ENCODE peak calls at places on chromosomes 3 and 15, in eight cellular contexts. One of them, this sample, is unnamed.

GRCh38 chr15:101615986-101616848 is 36.0 kb downstream of the TM2D3 start:
- DNase-seq in midbrain: no peak
- DNase-seq in caudate nucleus: no peak
- DNase-seq in neural progenitor cell: peak; percentile 83
- DNase-seq in mesenteric fat pad: no peak
- DNase-seq in AG08396: peak; percentile 74
- DNase-seq in transverse colon: peak; percentile 35
- DNase-seq in NCI-H1694: peak; percentile 25
- DNase-seq in this sample: no peak

GRCh38 chr3:196009456-196009855 is 72.4 kb downstream of the TFRC start:
- DNase-seq in AG08396: no peak
- DNase-seq in midbrain: no peak
- DNase-seq in NCI-H1694: no peak
- DNase-seq in neural progenitor cell: no peak
- DNase-seq in caudate nucleus: no peak
- DNase-seq in transverse colon: no peak
- DNase-seq in mesenteric fat pad: peak; percentile 53
- DNase-seq in this sample: no peak

GRCh38 chr15:77507911-77508310 is 87.2 kb downstream of the HMG20A start:
- DNase-seq in NCI-H1694: no peak
- DNase-seq in neural progenitor cell: no peak
- DNase-seq in AG08396: peak; percentile 48
- DNase-seq in transverse colon: no peak
- DNase-seq in mesenteric fat pad: no peak
- DNase-seq in midbrain: peak; percentile 86
- DNase-seq in caudate nucleus: no peak
- DNase-seq in this sample: peak; percentile 87

GRCh38 chr15:66287461-66288055 is 5.8 kb upstream of the DIS3L start:
- DNase-seq in midbrain: peak; percentile 35
- DNase-seq in neural progenitor cell: peak; percentile 38
- DNase-seq in transverse colon: no peak
- DNase-seq in mesenteric fat pad: no peak
- DNase-seq in AG08396: peak; percentile 23
- DNase-seq in NCI-H1694: peak; percentile 19
- DNase-seq in caudate nucleus: no peak
- DNase-seq in this sample: peak; percentile 21

GRCh38 chr3:85670626-85671025 is 711.8 kb downstream of the CADM2 start:
- DNase-seq in caudate nucleus: no peak
- DNase-seq in AG08396: no peak
- DNase-seq in NCI-H1694: no peak
- DNase-seq in midbrain: no peak
- DNase-seq in mesenteric fat pad: no peak
- DNase-seq in transverse colon: no peak
- DNase-seq in neural progenitor cell: no peak
- DNase-seq in this sample: no peak

GRCh38 chr3:63029326-63029725 is 154.1 kb upstream of the CADPS start:
- DNase-seq in transverse colon: no peak
- DNase-seq in caudate nucleus: no peak
- DNase-seq in mesenteric fat pad: no peak
- DNase-seq in NCI-H1694: no peak
- DNase-seq in midbrain: no peak
- DNase-seq in neural progenitor cell: no peak
- DNase-seq in AG08396: no peak
- DNase-seq in this sample: no peak

GRCh38 chr3:49701388-49702077 is 12.2 kb downstream of the RNF123 start:
- DNase-seq in caudate nucleus: no peak
- DNase-seq in neural progenitor cell: peak; percentile 75
- DNase-seq in transverse colon: no peak
- DNase-seq in mesenteric fat pad: no peak
- DNase-seq in midbrain: no peak
- DNase-seq in NCI-H1694: no peak
- DNase-seq in AG08396: peak; percentile 49
- DNase-seq in this sample: no peak

GRCh38 chr15:81885135-81885534 is 160.7 kb downstream of the MEX3B start:
- DNase-seq in neural progenitor cell: no peak
- DNase-seq in mesenteric fat pad: no peak
- DNase-seq in NCI-H1694: no peak
- DNase-seq in AG08396: no peak
- DNase-seq in midbrain: no peak
- DNase-seq in caudate nucleus: no peak
- DNase-seq in transverse colon: no peak
- DNase-seq in this sample: no peak

GRCh38 chr15:35697549-35698299 is 151.8 kb upstream of the DPH6 start:
- DNase-seq in caudate nucleus: no peak
- DNase-seq in mesenteric fat pad: no peak
- DNase-seq in AG08396: peak; percentile 41
- DNase-seq in midbrain: no peak
- DNase-seq in transverse colon: peak; percentile 16
- DNase-seq in neural progenitor cell: peak; percentile 24
- DNase-seq in NCI-H1694: no peak
- DNase-seq in this sample: peak; percentile 88

GRCh38 chr15:47443839-47444238 is 273.5 kb upstream of the SEMA6D start:
- DNase-seq in neural progenitor cell: no peak
- DNase-seq in mesenteric fat pad: no peak
- DNase-seq in AG08396: no peak
- DNase-seq in NCI-H1694: no peak
- DNase-seq in midbrain: no peak
- DNase-seq in caudate nucleus: no peak
- DNase-seq in transverse colon: no peak
- DNase-seq in this sample: no peak

GRCh38 chr15:82058026-82058425 is 12.2 kb upstream of the MEX3B start:
- DNase-seq in AG08396: no peak
- DNase-seq in mesenteric fat pad: no peak
- DNase-seq in NCI-H1694: no peak
- DNase-seq in neural progenitor cell: peak; percentile 20
- DNase-seq in transverse colon: no peak
- DNase-seq in midbrain: no peak
- DNase-seq in caudate nucleus: no peak
- DNase-seq in this sample: no peak

GRCh38 chr15:22895465-22896190 is 57.2 kb downstream of the NIPA2 start:
- DNase-seq in mesenteric fat pad: no peak
- DNase-seq in neural progenitor cell: no peak
- DNase-seq in midbrain: no peak
- DNase-seq in caudate nucleus: no peak
- DNase-seq in NCI-H1694: no peak
- DNase-seq in AG08396: peak; percentile 38
- DNase-seq in transverse colon: peak; percentile 71
- DNase-seq in this sample: peak; percentile 30

GRCh38 chr3:50611464-50612233 is at the start of gene CISH:
- DNase-seq in NCI-H1694: peak; percentile 58
- DNase-seq in caudate nucleus: peak; percentile 68
- DNase-seq in midbrain: peak; percentile 87
- DNase-seq in transverse colon: peak; percentile 96
- DNase-seq in neural progenitor cell: peak; percentile 97
- DNase-seq in AG08396: peak; percentile 94
- DNase-seq in mesenteric fat pad: peak; percentile 98
- DNase-seq in this sample: peak; percentile 92

GRCh38 chr15:89912145-89912673 is 543 bp downstream of the ARPIN start:
- DNase-seq in midbrain: no peak
- DNase-seq in transverse colon: peak; percentile 74
- DNase-seq in caudate nucleus: no peak
- DNase-seq in mesenteric fat pad: peak; percentile 90
- DNase-seq in AG08396: peak; percentile 59
- DNase-seq in NCI-H1694: no peak
- DNase-seq in neural progenitor cell: peak; percentile 58
- DNase-seq in this sample: peak; percentile 38

GRCh38 chr15:66212471-66212870 is 41.1 kb downstream of the MEGF11 start:
- DNase-seq in neural progenitor cell: no peak
- DNase-seq in AG08396: no peak
- DNase-seq in caudate nucleus: no peak
- DNase-seq in NCI-H1694: peak; percentile 86
- DNase-seq in transverse colon: no peak
- DNase-seq in midbrain: no peak
- DNase-seq in mesenteric fat pad: no peak
- DNase-seq in this sample: no peak

GRCh38 chr3:156605686-156606605 is 51.0 kb upstream of the SSR3 start:
- DNase-seq in NCI-H1694: no peak
- DNase-seq in neural progenitor cell: peak; percentile 77
- DNase-seq in mesenteric fat pad: no peak
- DNase-seq in midbrain: peak; percentile 50
- DNase-seq in AG08396: peak; percentile 73
- DNase-seq in caudate nucleus: no peak
- DNase-seq in transverse colon: peak; percentile 23
- DNase-seq in this sample: peak; percentile 29

GRCh38 chr3:152047465-152047864 is 174.0 kb downstream of the SUCNR1 start:
- DNase-seq in midbrain: no peak
- DNase-seq in transverse colon: no peak
- DNase-seq in NCI-H1694: no peak
- DNase-seq in caudate nucleus: no peak
- DNase-seq in neural progenitor cell: no peak
- DNase-seq in AG08396: no peak
- DNase-seq in mesenteric fat pad: no peak
- DNase-seq in this sample: peak; percentile 96

GRCh38 chr3:80285370-80285769 is 517.6 kb upstream of the ROBO1 start:
- DNase-seq in AG08396: no peak
- DNase-seq in caudate nucleus: no peak
- DNase-seq in midbrain: no peak
- DNase-seq in neural progenitor cell: peak; percentile 4
- DNase-seq in NCI-H1694: no peak
- DNase-seq in mesenteric fat pad: no peak
- DNase-seq in transverse colon: no peak
- DNase-seq in this sample: no peak

GRCh38 chr15:89836255-89837133 is 21.8 kb upstream of the ANPEP start:
- DNase-seq in caudate nucleus: no peak
- DNase-seq in transverse colon: no peak
- DNase-seq in midbrain: peak; percentile 39
- DNase-seq in NCI-H1694: no peak
- DNase-seq in neural progenitor cell: no peak
- DNase-seq in mesenteric fat pad: no peak
- DNase-seq in AG08396: peak; percentile 85
- DNase-seq in this sample: no peak

GRCh38 chr3:45224824-45225464 is 1.1 kb downstream of the TMEM158 start:
- DNase-seq in neural progenitor cell: peak; percentile 95
- DNase-seq in NCI-H1694: no peak
- DNase-seq in transverse colon: peak; percentile 74
- DNase-seq in mesenteric fat pad: peak; percentile 92
- DNase-seq in midbrain: peak; percentile 82
- DNase-seq in caudate nucleus: peak; percentile 39
- DNase-seq in AG08396: peak; percentile 88
- DNase-seq in this sample: peak; percentile 90

GRCh38 chr3:136518102-136518501 is 234.1 kb downstream of the STAG1 start:
- DNase-seq in AG08396: no peak
- DNase-seq in caudate nucleus: no peak
- DNase-seq in midbrain: no peak
- DNase-seq in NCI-H1694: no peak
- DNase-seq in transverse colon: no peak
- DNase-seq in neural progenitor cell: no peak
- DNase-seq in mesenteric fat pad: no peak
- DNase-seq in this sample: no peak

GRCh38 chr3:141795719-141796435 is 32.7 kb downstream of the GRK7 start:
- DNase-seq in mesenteric fat pad: no peak
- DNase-seq in transverse colon: peak; percentile 42
- DNase-seq in NCI-H1694: no peak
- DNase-seq in neural progenitor cell: peak; percentile 41
- DNase-seq in caudate nucleus: no peak
- DNase-seq in AG08396: peak; percentile 45
- DNase-seq in midbrain: no peak
- DNase-seq in this sample: no peak

GRCh38 chr3:57982561-57983243 is 25.5 kb upstream of the FLNB start:
- DNase-seq in NCI-H1694: no peak
- DNase-seq in AG08396: no peak
- DNase-seq in mesenteric fat pad: no peak
- DNase-seq in transverse colon: no peak
- DNase-seq in midbrain: no peak
- DNase-seq in neural progenitor cell: no peak
- DNase-seq in caudate nucleus: no peak
- DNase-seq in this sample: no peak

GRCh38 chr15:40160689-40161688 is at the start of gene BUB1B:
- DNase-seq in NCI-H1694: peak; percentile 84
- DNase-seq in transverse colon: peak; percentile 93
- DNase-seq in neural progenitor cell: peak; percentile 98
- DNase-seq in caudate nucleus: peak; percentile 80
- DNase-seq in AG08396: peak; percentile 95
- DNase-seq in midbrain: peak; percentile 97
- DNase-seq in mesenteric fat pad: peak; percentile 95
- DNase-seq in this sample: peak; percentile 93

GRCh38 chr3:53045107-53045783 is 628 bp downstream of the SFMBT1 start:
- DNase-seq in mesenteric fat pad: no peak
- DNase-seq in NCI-H1694: no peak
- DNase-seq in AG08396: peak; percentile 93
- DNase-seq in caudate nucleus: peak; percentile 41
- DNase-seq in midbrain: peak; percentile 52
- DNase-seq in neural progenitor cell: peak; percentile 87
- DNase-seq in transverse colon: peak; percentile 64
- DNase-seq in this sample: peak; percentile 44

GRCh38 chr15:87354661-87355410 is 901.7 kb downstream of the NTRK3 start:
- DNase-seq in caudate nucleus: no peak
- DNase-seq in neural progenitor cell: no peak
- DNase-seq in midbrain: no peak
- DNase-seq in mesenteric fat pad: no peak
- DNase-seq in transverse colon: no peak
- DNase-seq in AG08396: no peak
- DNase-seq in NCI-H1694: no peak
- DNase-seq in this sample: no peak

This sample was measured in lung microvascular endothelial cell.